ENCODE peak calls at places on chromosomes 3 and 15, in eight cellular contexts. S is body of pancreas; U is left lung; I is left ventricle myocardium inferior; Q is effector memory CD4-positive, alpha-beta T cell; L is mammary epithelial cell; R is fibroblast of lung; G is HepG2. C is an unnamed sample.

GRCh38 chr3:14363976-14364375 is 38.4 kb upstream of the SLC6A6 start:
- DNase-seq in S (peak), U (no peak), I (no peak), Q (no peak), L (no peak), R (no peak), G (no peak), C (no peak)

GRCh38 chr15:101561584-101561906 is 72.0 kb upstream of the PCSK6 start:
- DNase-seq in S (no peak), U (no peak), I (no peak), Q (no peak), L (no peak), R (no peak), G (no peak), C (no peak)

GRCh38 chr15:69980311-69981059 is 117.2 kb downstream of the TLE3 start:
- DNase-seq in S (no peak), U (no peak), I (no peak), Q (no peak), L (no peak), R (no peak), G (no peak), C (no peak)

GRCh38 chr3:120177151-120177550 is 82.9 kb upstream of the GSK3B start:
- DNase-seq in S (peak), U (peak), I (peak), Q (no peak), L (peak), R (peak), G (peak), C (peak)

GRCh38 chr3:58640700-58641372 is 25.7 kb downstream of the FAM3D start:
- DNase-seq in S (peak), U (peak), I (peak), Q (peak), L (peak), R (peak), G (peak), C (peak)

GRCh38 chr15:98957655-98958054 is 49.9 kb downstream of the PGPEP1L start:
- DNase-seq in S (no peak), U (no peak), I (no peak), Q (no peak), L (no peak), R (no peak), G (no peak), C (no peak)

GRCh38 chr3:139236336-139236735 is 107.5 kb upstream of the MRPS22 start:
- DNase-seq in S (no peak), U (no peak), I (no peak), Q (no peak), L (no peak), R (no peak), G (no peak), C (no peak)

GRCh38 chr3:178966299-178967183 is 105.1 kb downstream of the ZMAT3 start:
- DNase-seq in S (peak), U (no peak), I (peak), Q (no peak), L (peak), R (peak), G (peak), C (no peak)

GRCh38 chr15:90211009-90211408 is 9.9 kb downstream of the SEMA4B start:
- DNase-seq in S (no peak), U (no peak), I (no peak), Q (no peak), L (no peak), R (no peak), G (no peak), C (no peak)

GRCh38 chr15:90210593-90210992 is 9.5 kb downstream of the SEMA4B start:
- DNase-seq in S (no peak), U (no peak), I (peak), Q (no peak), L (no peak), R (no peak), G (no peak), C (no peak)

GRCh38 chr15:90211440-90212168 is 10.5 kb downstream of the SEMA4B start:
- DNase-seq in S (peak), U (peak), I (no peak), Q (no peak), L (peak), R (peak), G (no peak), C (no peak)

GRCh38 chr15:90208372-90208771 is 7.2 kb downstream of the SEMA4B start:
- DNase-seq in S (no peak), U (no peak), I (no peak), Q (no peak), L (no peak), R (no peak), G (no peak), C (no peak)

GRCh38 chr15:90209591-90209990 is 8.5 kb downstream of the SEMA4B start:
- DNase-seq in S (no peak), U (no peak), I (no peak), Q (no peak), L (no peak), R (no peak), G (no peak), C (no peak)
- H3K27ac ChIP-seq in S (no peak), U (no peak), I (no peak), Q (no peak), L (peak), R (no peak), G (no peak), C (no peak)

DNA sequence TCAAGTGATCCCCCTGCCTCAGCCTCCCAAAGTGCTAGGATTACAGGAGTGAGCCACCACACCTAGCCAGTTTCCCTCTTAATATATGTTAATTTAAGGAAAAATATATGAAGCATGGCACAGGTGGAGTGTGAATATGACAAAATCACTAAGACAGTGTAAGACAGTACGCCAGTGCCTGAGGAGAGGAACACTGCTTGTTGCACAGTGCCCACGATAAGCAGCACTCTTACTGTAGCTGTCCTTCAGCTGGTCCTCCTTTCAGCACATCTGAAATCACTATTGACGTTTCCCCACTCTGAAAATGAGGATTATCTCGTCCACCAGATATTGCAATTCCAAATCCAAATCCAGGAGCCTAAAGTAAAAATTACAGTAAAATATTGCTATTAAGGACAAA is 49.3 kb downstream of the TJP1 start:
- DNase-seq in S (no peak), U (no peak), I (no peak), Q (no peak), L (no peak), R (no peak), G (no peak), C (no peak)
- H3K27ac ChIP-seq in S (no peak), U (no peak), I (no peak), Q (no peak), L (no peak), R (no peak), G (no peak), C (no peak)

DNA sequence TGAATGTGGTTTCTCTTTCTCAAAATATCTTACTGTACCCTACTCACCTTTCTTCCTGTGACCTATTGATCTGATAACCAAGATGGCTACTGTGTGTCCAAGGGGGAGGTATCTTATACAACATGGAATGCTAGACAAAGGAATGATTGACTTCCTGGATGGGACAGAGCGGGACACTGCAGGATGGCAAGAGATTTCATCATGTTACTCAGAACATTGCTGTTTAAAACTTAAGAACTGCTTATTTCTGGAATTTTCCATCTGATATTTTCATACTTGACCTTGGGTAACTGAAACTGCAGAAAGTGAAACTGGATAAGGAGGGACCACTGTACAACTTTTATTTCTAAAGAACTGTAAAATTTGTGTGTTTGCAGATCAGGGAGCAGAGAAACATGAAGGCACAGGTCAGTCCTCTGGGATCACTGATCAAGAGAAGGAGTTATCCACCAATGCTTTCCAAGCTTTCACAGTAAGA is 18.5 kb downstream of the CNOT10 start:
- DNase-seq in S (no peak), U (no peak), I (no peak), Q (no peak), L (no peak), R (peak), G (peak), C (no peak)
- H3K27ac ChIP-seq in S (no peak), U (no peak), I (no peak), Q (no peak), L (no peak), R (no peak), G (peak), C (no peak)

DNA sequence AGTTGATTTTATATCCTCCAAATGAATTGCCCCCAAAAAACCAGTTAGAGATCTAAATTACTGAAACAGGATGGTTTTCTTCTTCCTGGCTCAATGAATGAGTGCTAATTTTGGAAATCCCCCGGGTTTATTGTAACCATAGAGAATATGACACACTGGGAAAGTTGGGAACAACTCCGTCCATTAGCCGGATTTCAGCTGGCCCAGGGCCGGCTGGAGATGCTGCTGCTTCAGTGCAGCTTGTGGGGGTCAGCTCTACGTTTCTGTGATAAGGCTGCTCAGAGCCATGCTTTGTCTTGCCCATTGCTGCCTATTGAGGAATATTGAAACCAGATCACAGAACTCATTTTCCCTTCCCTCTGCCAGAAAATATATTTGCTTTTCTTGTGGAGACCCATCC is 20.3 kb downstream of the GYG1 start:
- DNase-seq in S (no peak), U (no peak), I (peak), Q (no peak), L (no peak), R (no peak), G (no peak), C (no peak)
- H3K27ac ChIP-seq in S (no peak), U (peak), I (peak), Q (no peak), L (no peak), R (no peak), G (peak), C (peak)

GRCh38 chr3:72338942-72339749 is 509.1 kb downstream of the SHQ1 start:
- DNase-seq in S (peak), U (peak), I (peak), Q (no peak), L (peak), R (peak), G (peak), C (peak)

GRCh38 chr3:72338082-72338941 is 509.9 kb downstream of the SHQ1 start:
- DNase-seq in S (no peak), U (no peak), I (no peak), Q (no peak), L (peak), R (no peak), G (no peak), C (no peak)

GRCh38 chr3:72336821-72337479 is 511.3 kb downstream of the SHQ1 start:
- DNase-seq in S (peak), U (peak), I (peak), Q (no peak), L (peak), R (peak), G (no peak), C (peak)

GRCh38 chr3:72336114-72336651 is 512.1 kb downstream of the SHQ1 start:
- DNase-seq in S (no peak), U (no peak), I (no peak), Q (no peak), L (no peak), R (no peak), G (no peak), C (no peak)

GRCh38 chr3:72337480-72337855 is 510.8 kb downstream of the SHQ1 start:
- DNase-seq in S (no peak), U (no peak), I (no peak), Q (no peak), L (no peak), R (no peak), G (no peak), C (no peak)
- H3K27ac ChIP-seq in S (no peak), U (no peak), I (no peak), Q (no peak), L (peak), R (no peak), G (no peak), C (no peak)

DNA sequence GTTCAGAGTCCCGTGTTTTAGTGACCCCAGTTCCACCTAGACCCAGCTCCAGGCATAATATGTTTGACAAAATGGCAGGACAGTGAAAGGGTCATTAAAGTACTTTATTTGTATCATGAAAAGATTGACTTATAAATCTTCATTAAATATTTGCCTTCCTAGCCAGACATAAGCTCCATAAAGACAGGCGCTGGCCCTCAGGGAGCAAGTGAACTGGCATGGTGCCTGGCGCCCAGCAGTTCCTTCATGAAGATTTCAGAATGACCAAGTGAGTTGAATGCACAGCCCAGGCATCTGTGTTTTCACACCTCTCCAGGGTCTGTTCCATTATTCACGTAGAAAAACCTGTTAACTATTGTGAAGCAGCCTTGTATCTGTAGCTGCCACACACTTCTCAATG is 166.2 kb downstream of the GAP43 start:
- DNase-seq in S (no peak), U (no peak), I (no peak), Q (no peak), L (no peak), R (no peak), G (no peak), C (no peak)
- H3K27ac ChIP-seq in S (no peak), U (no peak), I (no peak), Q (no peak), L (peak), R (peak), G (peak), C (no peak)

DNA sequence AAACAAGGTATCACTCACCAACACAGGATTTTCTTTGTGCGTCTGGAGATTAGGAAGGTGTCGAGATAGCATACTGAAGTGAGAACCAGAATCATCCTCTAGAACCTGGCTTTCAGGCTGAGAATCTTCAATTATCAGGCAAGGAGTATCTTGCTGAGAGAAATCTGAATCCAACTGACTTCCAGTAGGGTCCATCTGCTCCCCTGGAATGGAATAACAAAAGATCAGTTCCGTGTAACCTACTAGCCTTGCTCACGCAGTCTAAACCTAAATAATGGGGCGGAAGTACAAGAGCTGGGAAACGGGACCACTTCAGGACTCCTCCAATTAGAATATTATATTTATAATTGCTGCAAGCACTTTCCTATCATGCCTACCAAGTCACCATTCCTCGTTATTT is 690 bp downstream of the TP53BP1 start:
- DNase-seq in S (no peak), U (no peak), I (no peak), Q (no peak), L (no peak), R (no peak), G (no peak), C (no peak)
- H3K27ac ChIP-seq in S (peak), U (peak), I (peak), Q (peak), L (peak), R (peak), G (peak), C (peak)

DNA sequence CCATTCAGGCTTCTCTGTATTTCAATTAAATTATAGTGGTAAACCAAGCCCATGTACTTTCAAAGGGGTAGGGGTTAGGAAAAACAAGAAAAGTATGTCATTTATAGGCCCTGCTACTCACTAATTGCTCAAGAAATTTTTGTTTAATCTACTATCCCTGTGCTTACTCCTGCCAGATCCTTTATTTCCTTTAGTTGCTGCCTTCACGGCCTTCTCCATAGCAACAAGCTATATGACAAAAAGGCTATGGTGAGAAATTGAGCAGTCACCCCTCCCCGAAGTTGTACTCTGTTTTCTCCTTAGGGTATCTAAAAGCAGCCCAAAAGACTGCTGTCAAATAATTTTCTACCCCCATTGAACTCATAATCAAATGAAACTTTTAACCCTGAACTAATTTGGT is 139.3 kb downstream of the RBPMS2 start:
- DNase-seq in S (no peak), U (no peak), I (no peak), Q (no peak), L (no peak), R (peak), G (no peak), C (no peak)
- H3K27ac ChIP-seq in S (peak), U (peak), I (peak), Q (no peak), L (peak), R (no peak), G (peak), C (no peak)

DNA sequence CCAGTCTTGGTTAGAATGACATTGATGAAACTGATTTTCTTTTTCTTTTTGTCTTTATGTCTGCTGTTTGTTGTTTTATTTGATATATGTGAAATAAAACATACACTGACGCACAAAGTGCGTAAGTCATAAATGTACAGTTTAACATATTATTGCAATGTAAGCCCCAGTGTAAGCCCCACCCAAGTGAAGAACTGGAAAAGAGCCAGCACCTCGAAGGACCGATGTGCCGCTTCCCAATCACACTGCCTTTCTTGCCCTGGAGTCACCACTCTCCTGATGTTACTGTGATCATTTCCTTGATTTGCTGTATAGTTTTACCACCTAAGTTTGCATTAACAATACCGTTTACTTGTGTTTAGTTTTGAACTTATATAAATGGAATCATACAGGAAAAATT is 128.4 kb upstream of the LPP start:
- DNase-seq in S (no peak), U (no peak), I (no peak), Q (no peak), L (no peak), R (no peak), G (no peak), C (no peak)
- H3K27ac ChIP-seq in S (no peak), U (no peak), I (no peak), Q (no peak), L (no peak), R (no peak), G (peak), C (no peak)

DNA sequence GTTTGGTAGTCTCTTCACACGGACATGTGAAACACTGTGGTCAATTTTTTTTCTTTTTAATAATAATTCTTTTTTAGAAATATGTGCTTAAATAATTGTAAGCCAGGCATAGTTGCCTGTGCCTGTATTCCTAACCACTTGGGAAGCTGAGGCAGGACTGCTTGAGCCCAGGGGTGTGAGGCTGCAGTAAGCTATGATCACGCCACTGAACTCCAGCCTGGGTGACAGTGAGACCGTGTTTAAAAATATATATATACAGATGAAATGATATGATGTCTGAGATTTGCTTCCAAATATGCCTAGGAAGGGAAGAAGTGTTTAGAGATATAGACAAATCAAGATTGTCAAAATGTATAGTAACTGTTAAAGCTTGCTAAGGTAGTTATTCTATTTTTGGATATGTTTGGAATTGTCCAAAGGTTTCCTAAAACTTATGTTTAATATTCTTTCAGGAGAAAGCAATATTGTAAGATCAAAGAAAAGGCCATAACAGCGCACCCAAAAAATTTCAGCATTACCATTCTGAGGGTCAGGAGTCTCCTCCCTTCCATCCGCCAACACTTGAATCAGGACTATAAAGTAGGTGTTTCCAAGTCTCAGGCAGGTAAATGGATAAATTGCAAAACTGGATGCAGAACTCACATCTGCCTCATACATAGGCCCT is 563 bp upstream of the SELENOT start:
- DNase-seq in S (peak), U (no peak), I (no peak), Q (no peak), L (no peak), R (no peak), G (no peak), C (no peak)
- H3K27ac ChIP-seq in S (peak), U (peak), I (peak), Q (peak), L (peak), R (peak), G (peak), C (peak)